ENCODE peak calls at places on chromosomes 1 and 21, in seven cellular contexts. T, J, I, N, A, K and F are unnamed samples.

GRCh38 chr1:94543893-94544635 is 2.5 kb upstream of the F3 start:
- DNase-seq in T (no peak), J (no peak), I (no peak), N (no peak), A (no peak), K (no peak), F (no peak)

GRCh38 chr1:222171005-222171404 is 376.9 kb downstream of the HHIPL2 start:
- DNase-seq in T (no peak), J (no peak), I (no peak), N (no peak), A (no peak), K (no peak), F (no peak)

GRCh38 chr1:175191654-175192053 is 922 bp downstream of the KIAA0040 start:
- DNase-seq in T (peak; percentile 29), J (no peak), I (no peak), N (no peak), A (peak; percentile 28), K (peak; percentile 23), F (no peak)

GRCh38 chr1:93670141-93670540 is 11.5 kb downstream of the BCAR3 start:
- DNase-seq in T (peak; percentile 89), J (no peak), I (no peak), N (peak; percentile 67), A (peak; percentile 59), K (peak; percentile 40), F (peak; percentile 80)

GRCh38 chr1:8889925-8890785 is 11.7 kb upstream of the ENO1 start:
- DNase-seq in T (peak; percentile 92), J (no peak), I (peak; percentile 86), N (peak; percentile 92), A (peak; percentile 86), K (peak; percentile 75), F (peak; percentile 77)

GRCh38 chr21:46202592-46203202 is 18.4 kb upstream of the SPATC1L start:
- DNase-seq in T (no peak), J (peak; percentile 50), I (no peak), N (no peak), A (no peak), K (no peak), F (no peak)

GRCh38 chr21:33844104-33844889 is 71.3 kb downstream of the ATP5PO start:
- DNase-seq in T (peak; percentile 69), J (no peak), I (no peak), N (peak; percentile 59), A (no peak), K (peak; percentile 54), F (no peak)

GRCh38 chr1:232766904-232767303 is 38.3 kb upstream of the MAP10 start:
- DNase-seq in T (no peak), J (no peak), I (no peak), N (no peak), A (no peak), K (no peak), F (no peak)

GRCh38 chr1:195202271-195202670 is 1406.0 kb downstream of the KCNT2 start:
- DNase-seq in T (no peak), J (no peak), I (no peak), N (no peak), A (no peak), K (no peak), F (no peak)

GRCh38 chr1:71766748-71767147 is 515.6 kb downstream of the NEGR1 start:
- DNase-seq in T (no peak), J (no peak), I (no peak), N (no peak), A (no peak), K (no peak), F (no peak)

DNA sequence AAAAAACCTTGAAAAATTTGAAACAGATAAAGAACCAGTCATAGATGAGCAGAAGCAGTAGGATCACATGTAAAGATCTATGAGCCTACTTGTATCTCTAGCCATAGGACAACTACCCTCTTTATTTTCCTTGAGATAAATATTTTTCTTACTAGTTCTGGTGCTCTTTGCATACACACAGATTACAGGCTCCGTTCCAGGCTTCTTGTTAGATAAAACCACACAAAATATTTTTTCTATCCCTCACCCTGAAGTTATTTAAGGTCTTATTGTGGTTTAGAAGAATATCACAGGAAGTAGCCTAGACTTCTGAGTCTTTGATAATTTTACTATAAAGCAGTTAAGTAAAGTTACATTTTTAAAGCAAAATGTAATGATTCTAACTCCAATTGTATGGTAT is 512.2 kb downstream of the NEGR1 start:
- DNase-seq in T (no peak), J (no peak), I (no peak), N (no peak), A (no peak), K (no peak), F (no peak)
- H3K4me3 ChIP-seq in T (no peak overlapping the region), J (no peak overlapping the region), I (no peak overlapping the region), N (no peak overlapping the region), A (no peak overlapping the region), K (no peak overlapping the region), F (no peak overlapping the region)

GRCh38 chr1:25117233-25117823 is 115.0 kb downstream of the SYF2 start:
- DNase-seq in T (peak; percentile 15), J (no peak), I (no peak), N (no peak), A (no peak), K (no peak), F (no peak)
- TF ChIP-seq CTCF in T (peak; percentile 38), J (no peak), I (no peak), N (no peak), A (no peak), K (no peak), F (no peak)

GRCh38 chr1:58784758-58785423 is 1.0 kb upstream of the JUN start:
- DNase-seq in T (peak; percentile 85), J (peak; percentile 96), I (peak; percentile 86), N (peak; percentile 94), A (peak; percentile 92), K (peak; percentile 93), F (peak; percentile 98)

GRCh38 chr1:58783993-58784757 is at the start of gene JUN:
- DNase-seq in T (peak; percentile 100), J (peak; percentile 99), I (peak; percentile 99), N (peak; percentile 100), A (peak; percentile 100), K (peak; percentile 100), F (peak; percentile 100)

GRCh38 chr1:58786927-58787245 is 3.0 kb upstream of the JUN start:
- DNase-seq in T (no peak), J (no peak), I (no peak), N (no peak), A (no peak), K (no peak), F (no peak)

GRCh38 chr1:58786184-58786926 is 2.5 kb upstream of the JUN start:
- DNase-seq in T (no peak), J (no peak), I (no peak), N (no peak), A (no peak), K (no peak), F (peak; percentile 25)

GRCh38 chr1:58785424-58786058 is 1.7 kb upstream of the JUN start:
- DNase-seq in T (peak; percentile 83), J (peak; percentile 88), I (no peak), N (peak; percentile 81), A (peak; percentile 82), K (peak; percentile 77), F (peak; percentile 93)
- TF ChIP-seq POLR2A in T (no peak), J (no peak), I (no peak), N (no peak), A (peak; percentile 45), K (no peak), F (no peak)

GRCh38 chr1:19665044-19665455 is 375 bp downstream of the HTR6 start:
- DNase-seq in T (no peak), J (no peak), I (no peak), N (no peak), A (no peak), K (no peak), F (no peak)

GRCh38 chr1:19666139-19666465 is 1.4 kb downstream of the HTR6 start:
- DNase-seq in T (no peak), J (no peak), I (no peak), N (no peak), A (no peak), K (no peak), F (no peak)

GRCh38 chr1:19662313-19662712 is 2.4 kb upstream of the HTR6 start:
- DNase-seq in T (no peak), J (no peak), I (no peak), N (no peak), A (no peak), K (no peak), F (no peak)

GRCh38 chr1:19664453-19665043 is at the start of gene HTR6:
- DNase-seq in T (no peak), J (no peak), I (no peak), N (no peak), A (no peak), K (no peak), F (no peak)

GRCh38 chr1:19665456-19666138 is 922 bp downstream of the HTR6 start:
- DNase-seq in T (no peak), J (no peak), I (no peak), N (no peak), A (no peak), K (no peak), F (no peak)
- H3K4me3 ChIP-seq in T (no peak overlapping the region), J (peak overlapping the region; percentile 65), I (no peak overlapping the region), N (no peak overlapping the region), A (no peak overlapping the region), K (no peak overlapping the region), F (no peak overlapping the region)

DNA sequence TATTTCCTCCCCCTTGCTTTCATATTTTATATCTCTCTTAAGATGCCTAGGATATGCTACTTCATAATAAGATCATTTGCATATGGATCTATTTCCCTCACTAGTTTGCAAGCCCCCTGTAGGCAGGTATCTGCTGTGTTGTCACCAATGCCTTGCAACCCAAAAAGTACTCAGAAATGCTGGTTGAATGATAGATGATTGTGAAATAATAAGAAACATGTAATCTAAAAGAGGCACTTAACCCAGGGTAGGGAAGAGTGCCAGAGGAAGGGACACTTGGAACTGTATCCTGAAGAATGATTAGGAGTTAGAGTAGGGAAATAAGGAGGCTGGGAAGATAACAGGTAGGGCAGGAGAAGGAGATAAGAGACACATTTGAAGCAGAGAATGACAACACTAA is 12.3 kb downstream of the ATPAF1 start:
- DNase-seq in T (no peak), J (no peak), I (no peak), N (no peak), A (no peak), K (no peak), F (no peak)
- TF ChIP-seq CTCF in T (no peak), J (no peak), I (no peak), N (no peak), A (no peak), K (no peak), F (no peak)

DNA sequence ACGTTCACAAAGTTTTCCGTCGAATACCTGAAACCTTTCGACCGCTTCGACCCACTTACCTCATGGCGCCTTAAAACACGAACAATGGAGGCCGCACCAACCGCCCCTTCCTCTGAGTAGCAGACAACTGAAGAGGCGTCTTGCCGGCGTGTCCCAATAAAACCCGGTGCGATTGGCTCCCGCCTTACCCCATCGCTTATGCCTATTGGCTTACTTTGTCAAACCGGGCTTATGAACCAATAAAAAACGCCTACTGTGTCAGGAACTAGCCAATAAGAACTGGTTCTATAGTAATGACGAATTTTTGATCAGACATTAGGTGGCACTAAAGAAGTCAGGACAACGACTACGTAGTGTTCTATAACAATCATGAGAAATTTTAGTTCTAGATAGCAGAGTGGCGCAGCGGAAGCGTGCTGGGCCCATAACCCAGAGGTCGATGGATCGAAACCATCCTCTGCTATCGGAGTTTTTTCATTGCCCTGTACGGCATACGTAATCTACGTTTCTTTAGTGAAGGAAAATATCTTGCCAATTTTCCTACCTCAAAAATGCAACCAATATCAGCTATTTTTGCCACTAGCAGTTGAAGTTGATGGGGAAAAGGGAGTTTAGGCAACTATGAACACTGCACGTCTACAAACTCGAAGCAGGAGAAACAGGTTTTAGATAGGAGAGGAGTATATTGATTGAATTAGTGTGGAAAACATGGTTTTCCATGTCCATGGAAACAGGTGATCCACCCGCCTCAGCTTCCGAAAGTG is at the start of gene ILF2:
- DNase-seq in T (peak; percentile 98), J (peak; percentile 95), I (peak; percentile 93), N (peak; percentile 97), A (peak; percentile 99), K (peak; percentile 98), F (peak; percentile 98)
- TF ChIP-seq POLR2A in T (peak; percentile 87), J (peak; percentile 75), I (peak; percentile 68), N (peak; percentile 81), A (peak; percentile 97), K (peak; percentile 87), F (no peak)

GRCh38 chr1:1274931-1275431 is 1.3 kb upstream of the UBE2J2 start:
- DNase-seq in T (no peak), J (peak; percentile 76), I (no peak), N (no peak), A (no peak), K (no peak), F (no peak)
- H3K4me3 ChIP-seq in T (no peak overlapping the region), J (peak overlapping the region; percentile 98), I (no peak overlapping the region), N (peak overlapping the region; percentile 97), A (peak overlapping the region; percentile 84), K (no peak overlapping the region), F (no peak overlapping the region)